ENCODE peak calls at places on chromosomes 3 and 15, in seven cellular contexts. Y is astrocyte, N is HuH-7.5, L is NCI-H774, R is fibroblast of the aortic adventitia, E is Kasumi-1, A is heart right ventricle. H is an unnamed sample.

GRCh38 chr3:76051145-76051544 is 265.8 kb upstream of the ZNF717 start:
- DNase-seq in E (no peak), A (no peak), Y (peak; percentile 8), N (no peak), R (no peak), L (no peak), H (no peak)

GRCh38 chr15:28873585-28874139 is 12.1 kb upstream of the APBA2 start:
- DNase-seq in Y (no peak), R (no peak), L (no peak), E (no peak), A (no peak), N (no peak), H (no peak)

GRCh38 chr3:155853214-155854146 is 747 bp downstream of the SLC33A1 start:
- DNase-seq in L (no peak), E (peak; percentile 17), Y (peak; percentile 24), R (peak; percentile 43), N (no peak), A (peak; percentile 30), H (no peak)

GRCh38 chr15:51726302-51727073 is 11.0 kb downstream of the LYSMD2 start:
- DNase-seq in R (peak; percentile 83), L (no peak), Y (peak; percentile 81), A (peak; percentile 17), E (no peak), N (peak; percentile 19), H (peak; percentile 38)

GRCh38 chr3:177590826-177591225 is 393.5 kb upstream of the TBL1XR1 start:
- DNase-seq in Y (no peak), L (no peak), R (no peak), A (no peak), E (peak; percentile 21), N (no peak), H (no peak)

GRCh38 chr3:16151109-16151508 is 23.4 kb upstream of the GALNT15 start:
- DNase-seq in R (peak; percentile 94), E (peak; percentile 90), L (no peak), N (no peak), Y (peak; percentile 92), A (peak; percentile 71), H (no peak)

GRCh38 chr3:192831111-192831644 is 86.5 kb downstream of the MB21D2 start:
- DNase-seq in Y (peak; percentile 98), L (no peak), N (no peak), R (peak; percentile 92), E (no peak), A (no peak), H (no peak)

GRCh38 chr15:50355612-50355905 is 561 bp upstream of the GABPB1 start:
- DNase-seq in R (no peak), L (no peak), E (no peak), Y (no peak), A (no peak), N (no peak), H (no peak)

GRCh38 chr15:101194246-101195138 is 57.4 kb downstream of the CHSY1 start:
- DNase-seq in Y (no peak), N (no peak), E (no peak), R (peak; percentile 63), L (no peak), A (no peak), H (no peak)

GRCh38 chr15:66847565-66847991 is 145.5 kb downstream of the SMAD6 start:
- DNase-seq in E (no peak), L (no peak), A (no peak), Y (no peak), R (no peak), N (no peak), H (no peak)

GRCh38 chr3:117735481-117736101 is 1026.0 kb downstream of the TUSC7 start:
- DNase-seq in A (no peak), R (peak; percentile 83), E (no peak), Y (peak; percentile 87), N (no peak), L (no peak), H (no peak)

GRCh38 chr15:34358367-34358766 is 8.6 kb downstream of the LPCAT4 start:
- DNase-seq in R (no peak), L (no peak), Y (no peak), E (peak; percentile 1), N (peak; percentile 24), A (no peak), H (no peak)

GRCh38 chr3:121411554-121411953 is 134.2 kb downstream of the POLQ start:
- DNase-seq in E (no peak), R (peak; percentile 6), A (no peak), N (no peak), Y (peak; percentile 2), L (no peak), H (no peak)

GRCh38 chr3:31341130-31341529 is 191.6 kb upstream of the STT3B start:
- DNase-seq in N (no peak), Y (no peak), R (no peak), L (no peak), E (no peak), A (no peak), H (no peak)

GRCh38 chr3:60294181-60294580 is 957.1 kb downstream of the FHIT start:
- DNase-seq in Y (peak; percentile 67), E (no peak), A (no peak), N (no peak), L (no peak), R (peak; percentile 74), H (no peak)

GRCh38 chr3:127304121-127304744 is 16.4 kb upstream of the PRR20G start:
- DNase-seq in N (peak; percentile 32), L (peak; percentile 90), Y (no peak), E (peak; percentile 58), R (no peak), A (no peak), H (peak; percentile 66)

GRCh38 chr3:82807781-82808180 is 1046.3 kb upstream of the GBE1 start:
- DNase-seq in E (no peak), L (no peak), Y (no peak), N (no peak), A (no peak), R (no peak), H (no peak)

GRCh38 chr3:148146947-148147346 is 550.8 kb upstream of the AGTR1 start:
- DNase-seq in A (no peak), E (no peak), N (no peak), R (peak; percentile 83), Y (peak; percentile 67), L (no peak), H (no peak)

GRCh38 chr3:107574650-107575049 is 51.9 kb downstream of the BBX start:
- DNase-seq in E (peak; percentile 8), Y (peak; percentile 17), L (no peak), N (no peak), R (peak; percentile 69), A (no peak), H (no peak)

GRCh38 chr15:81338422-81339007 is 14.6 kb upstream of the STARD5 start:
- DNase-seq in Y (peak; percentile 96), E (no peak), L (no peak), A (no peak), R (peak; percentile 97), N (no peak), H (no peak)

GRCh38 chr15:90869140-90869541 is 753 bp downstream of the FURIN start:
- DNase-seq in Y (no peak), E (no peak), A (no peak), N (no peak), L (no peak), R (no peak), H (no peak)

GRCh38 chr15:61398310-61398709 is 169.2 kb upstream of the RORA start:
- DNase-seq in Y (no peak), E (no peak), A (no peak), N (no peak), R (no peak), L (no peak), H (no peak)

GRCh38 chr3:69250014-69250413 is 127.6 kb upstream of the LMOD3 start:
- DNase-seq in R (peak; percentile 10), E (no peak), A (no peak), L (peak; percentile 71), Y (peak; percentile 52), N (no peak), H (no peak)

GRCh38 chr3:129428382-129429079 is at the start of gene EFCAB12:
- DNase-seq in N (peak; percentile 83), R (peak; percentile 91), L (peak; percentile 96), A (peak; percentile 96), E (peak; percentile 91), Y (peak; percentile 79), H (peak; percentile 73)

GRCh38 chr3:72977060-72977459 is 19.6 kb upstream of the PPP4R2 start:
- DNase-seq in Y (no peak), N (no peak), A (no peak), E (peak; percentile 50), L (no peak), R (no peak), H (no peak)

GRCh38 chr3:104411760-104412159 is 954.9 kb upstream of the ALCAM start:
- DNase-seq in R (no peak), Y (no peak), N (no peak), A (no peak), E (no peak), L (no peak), H (no peak)

H was measured in 8988T.